ENCODE peak calls at places on chromosomes 12 and 14, in ten cellular contexts. F, H, U, G, R, O, Z, J, W and D are unnamed samples.

GRCh38 chr14:23237772-23238594 is at the start of gene RNF212B:
- DNase-seq in F (peak), H (peak), U (peak), G (no peak), R (peak), O (peak), Z (peak), J (peak), W (peak), D (peak)

GRCh38 chr14:98210045-98210678 is 1061.8 kb downstream of the BCL11B start:
- DNase-seq in F (no peak), H (no peak), U (no peak), G (no peak), R (no peak), O (no peak), Z (no peak), J (no peak), W (no peak), D (no peak)

GRCh38 chr14:70567791-70568190 is 32.7 kb downstream of the MED6 start:
- DNase-seq in F (peak), H (no peak), U (no peak), G (peak), R (no peak), O (peak), Z (peak), J (peak), W (peak), D (peak)

GRCh38 chr12:13196302-13196921 is at the start of gene EMP1:
- DNase-seq in F (peak), H (peak), U (no peak), G (peak), R (peak), O (no peak), Z (peak), J (peak), W (peak), D (peak)

GRCh38 chr12:93060666-93061413 is 131.7 kb upstream of the EEA1 start:
- DNase-seq in F (peak), H (peak), U (peak), G (no peak), R (no peak), O (no peak), Z (no peak), J (peak), W (peak), D (peak)

GRCh38 chr12:45268672-45269406 is 52.9 kb downstream of the ANO6 start:
- DNase-seq in F (peak), H (no peak), U (peak), G (peak), R (peak), O (peak), Z (peak), J (peak), W (peak), D (peak)

GRCh38 chr12:107657621-107658020 is 28.0 kb upstream of the PWP1 start:
- DNase-seq in F (no peak), H (no peak), U (no peak), G (no peak), R (no peak), O (no peak), Z (no peak), J (no peak), W (no peak), D (no peak)

GRCh38 chr12:21248679-21249078 is 86.0 kb downstream of the SLCO1A2 start:
- DNase-seq in F (peak), H (no peak), U (no peak), G (no peak), R (no peak), O (peak), Z (peak), J (no peak), W (no peak), D (peak)

GRCh38 chr12:76636141-76636692 is 76.6 kb upstream of the OSBPL8 start:
- DNase-seq in F (peak), H (no peak), U (no peak), G (no peak), R (no peak), O (no peak), Z (peak), J (no peak), W (no peak), D (no peak)

GRCh38 chr14:67820428-67820881 is 876 bp downstream of the RAD51B start:
- DNase-seq in F (peak), H (no peak), U (no peak), G (no peak), R (no peak), O (peak), Z (no peak), J (peak), W (no peak), D (no peak)

GRCh38 chr14:105398044-105398725 is at the start of gene TEX22:
- DNase-seq in F (peak), H (peak), U (peak), G (no peak), R (peak), O (peak), Z (peak), J (peak), W (peak), D (peak)

GRCh38 chr14:61322799-61323290 is 1.5 kb downstream of the PRKCH start:
- DNase-seq in F (no peak), H (no peak), U (no peak), G (no peak), R (peak), O (peak), Z (no peak), J (no peak), W (no peak), D (no peak)

GRCh38 chr12:111359231-111359913 is 9.5 kb downstream of the PHETA1 start:
- DNase-seq in F (no peak), H (no peak), U (no peak), G (no peak), R (no peak), O (no peak), Z (no peak), J (no peak), W (peak), D (no peak)